ENCODE peak calls at places on chromosomes 4 and X, in seven cellular contexts. W is T-helper 17 cell; X is smooth muscle cell of the brain vasculature; R is fibroblast of lung; U is GM06990; H is HT-29; V is stimulated activated CD4-positive, alpha-beta T cell treated with anti-CD3 and anti-CD28 coated beads, Interleukin-12 subunit alpha, Interleukin-12 subunit beta, amount 100 ng/mL, for 4 hours. P is an unnamed sample.
A peak's percentile ranks its signal among the peaks of the same experiment; 100 is the strongest.

GRCh38 chr4:163697121-163697520 is 202.6 kb downstream of the TMA16 start:
- DNase-seq in V (no peak), R (no peak), X (no peak), H (no peak), U (no peak), W (no peak), P (no peak)

GRCh38 chr4:158895797-158896442 is 127.1 kb downstream of the FNIP2 start:
- DNase-seq in W (no peak), U (no peak), R (peak; percentile 30), V (no peak), H (peak; percentile 13), X (no peak), P (peak; percentile 11)

GRCh38 chr4:185718578-185719492 is 93.2 kb downstream of the SORBS2 start:
- DNase-seq in W (no peak), X (no peak), R (no peak), U (no peak), V (no peak), H (no peak), P (no peak)

GRCh38 chr4:176841730-176842129 is 49.0 kb upstream of the VEGFC start:
- DNase-seq in R (peak; percentile 84), H (no peak), U (no peak), W (no peak), V (no peak), X (no peak), P (no peak)

GRCh38 chr4:123984881-123985280 is 588.3 kb downstream of the SPRY1 start:
- DNase-seq in H (no peak), U (no peak), V (no peak), W (no peak), R (peak; percentile 18), X (no peak), P (peak; percentile 10)

GRCh38 chr4:169439244-169439643 is 168.5 kb upstream of the SH3RF1 start:
- DNase-seq in W (no peak), U (no peak), R (peak; percentile 60), V (no peak), H (no peak), X (peak; percentile 41), P (no peak)

GRCh38 chrX:24305905-24306304 is 8.0 kb downstream of the SUPT20HL2 start:
- DNase-seq in X (no peak), W (no peak), R (no peak), V (no peak), U (no peak), H (no peak), P (no peak)

GRCh38 chr4:62288803-62289541 is 1088.8 kb downstream of the ADGRL3 start:
- DNase-seq in V (no peak), H (no peak), R (peak; percentile 15), W (no peak), X (no peak), U (no peak), P (no peak)

GRCh38 chr4:3402409-3403103 is 39.2 kb upstream of the HGFAC start:
- DNase-seq in R (peak; percentile 27), V (no peak), W (no peak), U (no peak), H (no peak), X (no peak), P (no peak)

GRCh38 chrX:107429090-107429489 is 20.4 kb upstream of the FRMPD3 start:
- DNase-seq in U (no peak), W (no peak), V (peak; percentile 25), X (no peak), H (peak; percentile 75), R (peak; percentile 15), P (peak; percentile 34)

GRCh38 chrX:39654952-39655351 is 442.8 kb downstream of the BCOR start:
- DNase-seq in H (no peak), W (no peak), R (no peak), X (no peak), V (no peak), U (no peak), P (no peak)

GRCh38 chrX:131827935-131828334 is 195.2 kb upstream of the STK26 start:
- DNase-seq in U (peak; percentile 33), H (peak; percentile 64), X (no peak), R (no peak), W (no peak), V (no peak), P (no peak)

GRCh38 chrX:11470231-11470630 is 177.0 kb downstream of the AMELX start:
- DNase-seq in U (no peak), R (peak; percentile 84), H (no peak), W (no peak), X (no peak), V (no peak), P (no peak)

GRCh38 chrX:18873189-18873791 is 110.6 kb downstream of the PHKA2 start:
- DNase-seq in R (peak; percentile 65), X (no peak), U (no peak), H (no peak), W (no peak), V (no peak), P (no peak)

GRCh38 chrX:13059676-13060499 is 15.5 kb upstream of the FAM9C start:
- DNase-seq in X (no peak), U (no peak), H (peak; percentile 52), R (peak; percentile 70), W (no peak), V (no peak), P (no peak)

GRCh38 chr4:42628740-42629139 is 28.2 kb downstream of the ATP8A1 start:
- DNase-seq in W (no peak), V (no peak), X (no peak), R (no peak), H (no peak), U (no peak), P (peak; percentile 81)

GRCh38 chr4:187357045-187357643 is 633.5 kb upstream of the FAT1 start:
- DNase-seq in X (no peak), U (no peak), H (no peak), W (no peak), R (no peak), V (no peak), P (no peak)

GRCh38 chrX:146956760-146957159 is 142.2 kb upstream of the CXorf51A start:
- DNase-seq in X (no peak), U (no peak), R (no peak), V (no peak), W (no peak), H (no peak), P (no peak)

GRCh38 chr4:127403523-127404084 is 229.2 kb upstream of the INTU start:
- DNase-seq in R (no peak), H (no peak), U (no peak), V (no peak), W (no peak), X (peak; percentile 37), P (no peak)

GRCh38 chr4:111221371-111221770 is 598.5 kb upstream of the PITX2 start:
- DNase-seq in V (no peak), U (no peak), H (no peak), R (no peak), W (no peak), X (no peak), P (no peak)

GRCh38 chr4:16914208-16914607 is 15.8 kb upstream of the LDB2 start:
- DNase-seq in U (no peak), W (no peak), H (peak; percentile 5), V (no peak), X (no peak), R (peak; percentile 56), P (no peak)

GRCh38 chr4:83219344-83219990 is 65.1 kb downstream of the COQ2 start:
- DNase-seq in X (no peak), W (no peak), H (no peak), U (peak; percentile 54), R (no peak), V (peak; percentile 61), P (peak; percentile 56)

GRCh38 chr4:25760518-25761157 is 102.2 kb downstream of the SEL1L3 start:
- DNase-seq in U (no peak), H (no peak), W (no peak), R (peak; percentile 39), X (no peak), V (no peak), P (no peak)

GRCh38 chr4:22434895-22435294 is 81.0 kb downstream of the ADGRA3 start:
- DNase-seq in X (peak; percentile 12), R (peak; percentile 68), H (peak; percentile 63), U (no peak), W (no peak), V (no peak), P (peak; percentile 30)

GRCh38 chr4:6064383-6064782 is 46.2 kb upstream of the C4orf50 start:
- DNase-seq in H (no peak), R (no peak), X (no peak), V (no peak), U (no peak), W (no peak), P (no peak)

GRCh38 chr4:187685247-187685646 is 310.3 kb upstream of the ZFP42 start:
- DNase-seq in U (no peak), V (no peak), W (no peak), H (no peak), X (no peak), R (no peak), P (no peak)

GRCh38 chrX:69142688-69143239 is 22.5 kb downstream of the PJA1 start:
- DNase-seq in R (no peak), W (no peak), H (no peak), V (no peak), X (no peak), U (no peak), P (no peak)

GRCh38 chr4:73343432-73343831 is 60.7 kb upstream of the ALB start:
- DNase-seq in W (no peak), V (no peak), H (no peak), U (no peak), X (no peak), R (no peak), P (no peak)

GRCh38 chr4:126172126-126172525 is 857.4 kb downstream of the FAT4 start:
- DNase-seq in U (no peak), X (no peak), W (no peak), H (no peak), V (no peak), R (no peak), P (no peak)

GRCh38 chr4:13546374-13546854 is 2.1 kb upstream of the NKX3-2 start:
- DNase-seq in V (no peak), X (no peak), U (no peak), W (no peak), H (no peak), R (no peak), P (no peak)

GRCh38 chr4:118124977-118125376 is 90.7 kb downstream of the NDST3 start:
- DNase-seq in V (no peak), H (no peak), W (no peak), R (no peak), X (no peak), U (no peak), P (no peak)

GRCh38 chr4:62881901-62882300 is 1527.3 kb downstream of the TECRL start:
- DNase-seq in R (no peak), X (no peak), U (no peak), H (peak; percentile 4), W (no peak), V (no peak), P (no peak)

GRCh38 chrX:80810365-80810978 is 795 bp upstream of the BRWD3 start:
- DNase-seq in U (no peak), W (no peak), H (no peak), X (no peak), R (peak; percentile 8), V (no peak), P (no peak)

GRCh38 chr4:19301527-19301926 is 950.2 kb upstream of the SLIT2 start:
- DNase-seq in H (no peak), X (no peak), V (no peak), W (no peak), R (no peak), U (no peak), P (no peak)

GRCh38 chr4:95984081-95984480 is 144.2 kb downstream of the PDHA2 start:
- DNase-seq in H (no peak), R (no peak), W (no peak), U (no peak), X (no peak), V (no peak), P (no peak)

GRCh38 chr4:8547108-8547911 is 32.9 kb upstream of the GPR78 start:
- DNase-seq in V (no peak), X (no peak), U (no peak), H (peak; percentile 54), R (peak; percentile 27), W (no peak), P (no peak)

GRCh38 chr4:25779021-25779420 is 83.8 kb downstream of the SEL1L3 start:
- DNase-seq in R (no peak), W (no peak), V (no peak), X (no peak), H (no peak), U (no peak), P (no peak)

GRCh38 chr4:9932771-9933170 is 88.5 kb downstream of the SLC2A9 start:
- DNase-seq in H (no peak), V (no peak), U (no peak), R (no peak), X (no peak), W (no peak), P (no peak)

P was measured in transverse colon.